ENCODE peak calls at places on chromosomes 4 and X, in seven cellular contexts. M, R, B, S, J, U and C are unnamed samples.

GRCh38 chrX:77451041-77451440 is 3.9 kb downstream of the FGF16 start:
- DNase-seq in M (peak), R (no peak), B (no peak), S (no peak), J (no peak), U (peak), C (no peak)

GRCh38 chrX:13488706-13489105 is 80.7 kb upstream of the EGFL6 start:
- DNase-seq in M (no peak), R (no peak), B (no peak), S (no peak), J (no peak), U (no peak), C (no peak)

GRCh38 chr4:159779716-159780115 is 676.8 kb downstream of the RAPGEF2 start:
- DNase-seq in M (no peak), R (no peak), B (no peak), S (no peak), J (no peak), U (no peak), C (no peak)

GRCh38 chr4:168484626-168485025 is 4.3 kb upstream of the DDX60L start:
- DNase-seq in M (peak), R (no peak), B (no peak), S (no peak), J (peak), U (peak), C (no peak)

GRCh38 chr4:1367230-1367935 is 20.4 kb downstream of the UVSSA start:
- DNase-seq in M (no peak), R (no peak), B (no peak), S (no peak), J (no peak), U (no peak), C (no peak)

GRCh38 chr4:27009539-27009938 is 148.9 kb downstream of the STIM2 start:
- DNase-seq in M (peak), R (no peak), B (no peak), S (no peak), J (peak), U (no peak), C (no peak)

GRCh38 chrX:17024896-17025295 is 78.4 kb downstream of the REPS2 start:
- DNase-seq in M (no peak), R (no peak), B (no peak), S (no peak), J (no peak), U (no peak), C (no peak)

GRCh38 chr4:106584590-106584989 is 216.0 kb upstream of the GIMD1 start:
- DNase-seq in M (peak), R (no peak), B (no peak), S (no peak), J (no peak), U (peak), C (no peak)

GRCh38 chr4:140236649-140237160 is 82.7 kb upstream of the MAML3 start:
- DNase-seq in M (no peak), R (no peak), B (no peak), S (no peak), J (no peak), U (no peak), C (no peak)

GRCh38 chr4:85102606-85103005 is 136.1 kb upstream of the WDFY3 start:
- DNase-seq in M (no peak), R (no peak), B (no peak), S (no peak), J (no peak), U (no peak), C (no peak)

GRCh38 chr4:128338634-128339355 is 51.2 kb upstream of the PGRMC2 start:
- DNase-seq in M (peak), R (no peak), B (no peak), S (no peak), J (peak), U (peak), C (no peak)

GRCh38 chr4:99715286-99715685 is 57.7 kb upstream of the C4orf54 start:
- DNase-seq in M (no peak), R (no peak), B (no peak), S (no peak), J (no peak), U (no peak), C (no peak)

GRCh38 chr4:61204353-61204752 is 4.2 kb downstream of the ADGRL3 start:
- DNase-seq in M (no peak), R (no peak), B (no peak), S (no peak), J (no peak), U (peak), C (no peak)

GRCh38 chr4:120517966-120518365 is 404.6 kb downstream of the PRDM5 start:
- DNase-seq in M (peak), R (no peak), B (no peak), S (no peak), J (peak), U (peak), C (no peak)